ENCODE peak calls at places on chromosomes 7 and 10, in seven cellular contexts. E is effector memory CD4-positive, alpha-beta T cell; F is iPS-NIHi11; I is cardiac muscle cell; B is stimulated activated CD4-positive, alpha-beta T cell treated with anti-CD3 and anti-CD28 coated beads, Interleukin-4, amount 100 ng/mL, for 1 hour; D is NCI-H1417; Y is mammary epithelial cell. R is an unnamed sample.

GRCh38 chr10:86955501-86956194 is 1.8 kb downstream of the MMRN2 start:
- DNase-seq in E (no peak), F (no peak), I (no peak), B (no peak), D (no peak), Y (no peak), R (no peak)

GRCh38 chr7:129684777-129685176 is 73.3 kb downstream of the NRF1 start:
- DNase-seq in E (no peak), F (peak), I (peak), B (no peak), D (no peak), Y (no peak), R (no peak)

GRCh38 chr10:97724341-97724941 is 10.9 kb downstream of the MARVELD1 start:
- DNase-seq in E (no peak), F (no peak), I (no peak), B (no peak), D (no peak), Y (peak), R (no peak)

GRCh38 chr7:108002726-108003590 is at the start of gene LAMB1:
- DNase-seq in E (no peak), F (peak), I (peak), B (peak), D (peak), Y (peak), R (peak)

GRCh38 chr10:110357252-110357780 is 52.6 kb upstream of the SMNDC1 start:
- DNase-seq in E (peak), F (no peak), I (peak), B (peak), D (no peak), Y (peak), R (no peak)

GRCh38 chr7:151089893-151090730 is 3.8 kb downstream of the AGAP3 start:
- DNase-seq in E (no peak), F (no peak), I (no peak), B (no peak), D (no peak), Y (no peak), R (no peak)

GRCh38 chr10:87634311-87634710 is 25.4 kb upstream of the PAPSS2 start:
- DNase-seq in E (no peak), F (no peak), I (no peak), B (no peak), D (no peak), Y (no peak), R (no peak)

GRCh38 chr7:129882531-129882930 is 70.2 kb downstream of the UBE2H start:
- DNase-seq in E (no peak), F (no peak), I (no peak), B (no peak), D (no peak), Y (no peak), R (no peak)

GRCh38 chr10:86609920-86610319 is 44.4 kb upstream of the OPN4 start:
- DNase-seq in E (no peak), F (no peak), I (no peak), B (no peak), D (no peak), Y (no peak), R (no peak)

GRCh38 chr10:24132741-24133140 is 76.2 kb upstream of the KIAA1217 start:
- DNase-seq in E (no peak), F (no peak), I (no peak), B (no peak), D (no peak), Y (peak), R (no peak)

GRCh38 chr7:30764030-30764991 is 6.9 kb upstream of the MINDY4 start:
- DNase-seq in E (no peak), F (no peak), I (no peak), B (no peak), D (no peak), Y (no peak), R (no peak)

GRCh38 chr7:142012825-142013506 is 17.3 kb downstream of the MGAM start:
- DNase-seq in E (no peak), F (peak), I (no peak), B (no peak), D (no peak), Y (peak), R (no peak)

GRCh38 chr10:71239946-71240795 is 27.8 kb downstream of the UNC5B start:
- DNase-seq in E (no peak), F (no peak), I (no peak), B (no peak), D (no peak), Y (no peak), R (peak)

GRCh38 chr7:92881091-92881485 is 44.7 kb upstream of the CDK6 start:
- DNase-seq in E (no peak), F (no peak), I (no peak), B (no peak), D (no peak), Y (no peak), R (no peak)

GRCh38 chr10:100522107-100522811 is 2.6 kb upstream of the SEC31B start:
- DNase-seq in E (no peak), F (no peak), I (no peak), B (no peak), D (no peak), Y (peak), R (no peak)

GRCh38 chr10:93126484-93127052 is 52.9 kb downstream of the CYP26A1 start:
- DNase-seq in E (no peak), F (peak), I (no peak), B (no peak), D (no peak), Y (no peak), R (no peak)

GRCh38 chr7:3042861-3043489 is 692 bp downstream of the CARD11 start:
- DNase-seq in E (peak), F (peak), I (no peak), B (peak), D (no peak), Y (no peak), R (no peak)

GRCh38 chr7:72793791-72794190 is 34.2 kb downstream of the TYW1B start:
- DNase-seq in E (no peak), F (no peak), I (no peak), B (no peak), D (no peak), Y (no peak), R (no peak)

GRCh38 chr10:20993387-20994170 is 96.5 kb upstream of the NEBL start:
- DNase-seq in E (no peak), F (peak), I (no peak), B (no peak), D (no peak), Y (peak), R (no peak)

GRCh38 chr7:51592822-51593221 is 276.2 kb upstream of the COBL start:
- DNase-seq in E (no peak), F (no peak), I (no peak), B (no peak), D (no peak), Y (no peak), R (no peak)

GRCh38 chr7:46123-46829 is 146.1 kb upstream of the FAM20C start:
- DNase-seq in E (no peak), F (no peak), I (no peak), B (no peak), D (no peak), Y (no peak), R (no peak)

GRCh38 chr7:92614586-92615237 is 24.5 kb upstream of the FAM133B start:
- DNase-seq in E (no peak), F (no peak), I (no peak), B (no peak), D (peak), Y (no peak), R (no peak)

GRCh38 chr10:561721-562120 is 127.7 kb downstream of the DIP2C start:
- DNase-seq in E (no peak), F (no peak), I (no peak), B (no peak), D (no peak), Y (no peak), R (no peak)

GRCh38 chr10:29839826-29840515 is 205.2 kb upstream of the SVIL start:
- DNase-seq in E (no peak), F (peak), I (no peak), B (no peak), D (no peak), Y (peak), R (no peak)

GRCh38 chr10:62093863-62094291 is 174.8 kb downstream of the RTKN2 start:
- DNase-seq in E (no peak), F (no peak), I (no peak), B (no peak), D (no peak), Y (peak), R (no peak)

GRCh38 chr10:124259139-124259825 is 159.4 kb downstream of the OAT start:
- DNase-seq in E (no peak), F (peak), I (no peak), B (no peak), D (no peak), Y (no peak), R (no peak)

GRCh38 chr10:93751832-93752231 is 5.9 kb upstream of the LGI1 start:
- DNase-seq in E (no peak), F (peak), I (peak), B (peak), D (no peak), Y (peak), R (peak)

GRCh38 chr10:90288403-90288933 is 569.4 kb downstream of the HTR7 start:
- DNase-seq in E (no peak), F (no peak), I (no peak), B (no peak), D (no peak), Y (peak), R (no peak)

GRCh38 chr10:21926949-21927348 is 76.6 kb downstream of the DNAJC1 start:
- DNase-seq in E (no peak), F (no peak), I (peak), B (no peak), D (no peak), Y (peak), R (no peak)

GRCh38 chr10:84534168-84534567 is 205.8 kb downstream of the CCSER2 start:
- DNase-seq in E (no peak), F (no peak), I (no peak), B (no peak), D (no peak), Y (no peak), R (no peak)

GRCh38 chr10:60175418-60175817 is 214.3 kb downstream of the ANK3 start:
- DNase-seq in E (no peak), F (no peak), I (no peak), B (no peak), D (no peak), Y (no peak), R (no peak)

GRCh38 chr7:94580601-94581000 is 71.0 kb downstream of the CASD1 start:
- DNase-seq in E (no peak), F (peak), I (no peak), B (no peak), D (no peak), Y (peak), R (no peak)

GRCh38 chr7:96327429-96327828 is 5.5 kb upstream of the SLC25A13 start:
- DNase-seq in E (no peak), F (no peak), I (no peak), B (no peak), D (no peak), Y (peak), R (no peak)

GRCh38 chr7:16904086-16904485 is 22.3 kb upstream of the AGR3 start:
- DNase-seq in E (no peak), F (no peak), I (no peak), B (no peak), D (no peak), Y (no peak), R (no peak)

GRCh38 chr7:141695803-141696289 is 6.1 kb downstream of the DENND11 start:
- DNase-seq in E (no peak), F (no peak), I (no peak), B (no peak), D (peak), Y (no peak), R (peak)

GRCh38 chr10:119005377-119006043 is 24.0 kb upstream of the NANOS1 start:
- DNase-seq in E (no peak), F (no peak), I (no peak), B (no peak), D (no peak), Y (peak), R (no peak)

GRCh38 chr7:19177269-19177668 is 32.0 kb upstream of the FERD3L start:
- DNase-seq in E (no peak), F (no peak), I (peak), B (no peak), D (no peak), Y (peak), R (no peak)

R was measured in nephron progenitor cell.